ENCODE peak calls at places on chromosomes 13 and 19, in six cellular contexts. One of them, this sample, is unnamed.

GRCh38 chr19:31674503-31675186 is 325.4 kb upstream of the TSHZ3 start:
- DNase-seq in iris pigment epithelial cell: no peak
- DNase-seq in HFF-Myc: no peak
- DNase-seq in CD4-positive, alpha-beta T cell: no peak
- DNase-seq in activated CD8-positive, alpha-beta T cell treated with anti-CD3 and anti-CD28 coated beads for 36 hours: no peak
- DNase-seq in colonic mucosa: no peak
- DNase-seq in this sample: no peak

GRCh38 chr13:37065893-37066526 is 6.5 kb upstream of the SUPT20H start:
- DNase-seq in iris pigment epithelial cell: no peak
- DNase-seq in HFF-Myc: no peak
- DNase-seq in CD4-positive, alpha-beta T cell: no peak
- DNase-seq in activated CD8-positive, alpha-beta T cell treated with anti-CD3 and anti-CD28 coated beads for 36 hours: no peak
- DNase-seq in colonic mucosa: no peak
- DNase-seq in this sample: no peak

GRCh38 chr19:28449803-28450202 is 763.1 kb downstream of the UQCRFS1 start:
- DNase-seq in iris pigment epithelial cell: no peak
- DNase-seq in HFF-Myc: no peak
- DNase-seq in CD4-positive, alpha-beta T cell: no peak
- DNase-seq in activated CD8-positive, alpha-beta T cell treated with anti-CD3 and anti-CD28 coated beads for 36 hours: no peak
- DNase-seq in colonic mucosa: no peak
- DNase-seq in this sample: no peak

GRCh38 chr13:78700121-78700910 is 41.4 kb upstream of the OBI1 start:
- DNase-seq in iris pigment epithelial cell: peak; percentile 85
- DNase-seq in HFF-Myc: no peak
- DNase-seq in CD4-positive, alpha-beta T cell: no peak
- DNase-seq in activated CD8-positive, alpha-beta T cell treated with anti-CD3 and anti-CD28 coated beads for 36 hours: no peak
- DNase-seq in colonic mucosa: no peak
- DNase-seq in this sample: no peak

GRCh38 chr19:43572172-43572588 is 3.1 kb downstream of the XRCC1 start:
- DNase-seq in iris pigment epithelial cell: no peak
- DNase-seq in HFF-Myc: no peak
- DNase-seq in CD4-positive, alpha-beta T cell: no peak
- DNase-seq in activated CD8-positive, alpha-beta T cell treated with anti-CD3 and anti-CD28 coated beads for 36 hours: no peak
- DNase-seq in colonic mucosa: no peak
- DNase-seq in this sample: no peak

GRCh38 chr13:36915106-36915505 is 4.9 kb downstream of the SMAD9 start:
- DNase-seq in iris pigment epithelial cell: no peak
- DNase-seq in HFF-Myc: no peak
- DNase-seq in CD4-positive, alpha-beta T cell: no peak
- DNase-seq in activated CD8-positive, alpha-beta T cell treated with anti-CD3 and anti-CD28 coated beads for 36 hours: no peak
- DNase-seq in colonic mucosa: no peak
- DNase-seq in this sample: no peak

GRCh38 chr13:41588899-41589298 is 131.5 kb downstream of the RGCC start:
- DNase-seq in iris pigment epithelial cell: peak; percentile 94
- DNase-seq in HFF-Myc: peak; percentile 85
- DNase-seq in CD4-positive, alpha-beta T cell: no peak
- DNase-seq in activated CD8-positive, alpha-beta T cell treated with anti-CD3 and anti-CD28 coated beads for 36 hours: peak; percentile 46
- DNase-seq in colonic mucosa: no peak
- DNase-seq in this sample: no peak

GRCh38 chr13:103039183-103039582 is 27.0 kb downstream of the SLC10A2 start:
- DNase-seq in iris pigment epithelial cell: no peak
- DNase-seq in HFF-Myc: no peak
- DNase-seq in CD4-positive, alpha-beta T cell: no peak
- DNase-seq in activated CD8-positive, alpha-beta T cell treated with anti-CD3 and anti-CD28 coated beads for 36 hours: no peak
- DNase-seq in colonic mucosa: no peak
- DNase-seq in this sample: no peak

GRCh38 chr19:14901675-14902260 is 15.8 kb upstream of the OR7A17 start:
- DNase-seq in iris pigment epithelial cell: peak; percentile 8
- DNase-seq in HFF-Myc: no peak
- DNase-seq in CD4-positive, alpha-beta T cell: no peak
- DNase-seq in activated CD8-positive, alpha-beta T cell treated with anti-CD3 and anti-CD28 coated beads for 36 hours: no peak
- DNase-seq in colonic mucosa: no peak
- DNase-seq in this sample: no peak

GRCh38 chr13:74243637-74244526 is 109.7 kb upstream of the KLF12 start:
- DNase-seq in iris pigment epithelial cell: peak; percentile 67
- DNase-seq in HFF-Myc: no peak
- DNase-seq in CD4-positive, alpha-beta T cell: no peak
- DNase-seq in activated CD8-positive, alpha-beta T cell treated with anti-CD3 and anti-CD28 coated beads for 36 hours: no peak
- DNase-seq in colonic mucosa: no peak
- DNase-seq in this sample: no peak

GRCh38 chr19:38686530-38686888 is 39.1 kb downstream of the ACTN4 start:
- DNase-seq in iris pigment epithelial cell: no peak
- DNase-seq in HFF-Myc: no peak
- DNase-seq in CD4-positive, alpha-beta T cell: no peak
- DNase-seq in activated CD8-positive, alpha-beta T cell treated with anti-CD3 and anti-CD28 coated beads for 36 hours: peak; percentile 61
- DNase-seq in colonic mucosa: no peak
- DNase-seq in this sample: no peak

GRCh38 chr13:113596321-113597200 is 12.0 kb downstream of the TFDP1 start:
- DNase-seq in iris pigment epithelial cell: no peak
- DNase-seq in HFF-Myc: no peak
- DNase-seq in CD4-positive, alpha-beta T cell: no peak
- DNase-seq in activated CD8-positive, alpha-beta T cell treated with anti-CD3 and anti-CD28 coated beads for 36 hours: no peak
- DNase-seq in colonic mucosa: no peak
- DNase-seq in this sample: no peak

GRCh38 chr13:68257111-68257842 is 1027.1 kb upstream of the PCDH9 start:
- DNase-seq in iris pigment epithelial cell: peak; percentile 8
- DNase-seq in HFF-Myc: no peak
- DNase-seq in CD4-positive, alpha-beta T cell: no peak
- DNase-seq in activated CD8-positive, alpha-beta T cell treated with anti-CD3 and anti-CD28 coated beads for 36 hours: no peak
- DNase-seq in colonic mucosa: no peak
- DNase-seq in this sample: no peak

GRCh38 chr13:101579291-101579802 is 126.9 kb downstream of the ITGBL1 start:
- DNase-seq in iris pigment epithelial cell: peak; percentile 80
- DNase-seq in HFF-Myc: no peak
- DNase-seq in CD4-positive, alpha-beta T cell: no peak
- DNase-seq in activated CD8-positive, alpha-beta T cell treated with anti-CD3 and anti-CD28 coated beads for 36 hours: no peak
- DNase-seq in colonic mucosa: no peak
- DNase-seq in this sample: no peak

GRCh38 chr13:45847554-45848224 is 3.9 kb downstream of the SIAH3 start:
- DNase-seq in iris pigment epithelial cell: peak; percentile 51
- DNase-seq in HFF-Myc: no peak
- DNase-seq in CD4-positive, alpha-beta T cell: peak; percentile 58
- DNase-seq in activated CD8-positive, alpha-beta T cell treated with anti-CD3 and anti-CD28 coated beads for 36 hours: peak; percentile 43
- DNase-seq in colonic mucosa: no peak
- DNase-seq in this sample: peak; percentile 16

GRCh38 chr13:42280537-42280936 is 8.6 kb downstream of the AKAP11 start:
- DNase-seq in iris pigment epithelial cell: no peak
- DNase-seq in HFF-Myc: no peak
- DNase-seq in CD4-positive, alpha-beta T cell: no peak
- DNase-seq in activated CD8-positive, alpha-beta T cell treated with anti-CD3 and anti-CD28 coated beads for 36 hours: no peak
- DNase-seq in colonic mucosa: no peak
- DNase-seq in this sample: no peak

GRCh38 chr13:26707122-26708006 is 53.2 kb downstream of the GPR12 start:
- DNase-seq in iris pigment epithelial cell: peak; percentile 69
- DNase-seq in HFF-Myc: peak; percentile 5
- DNase-seq in CD4-positive, alpha-beta T cell: peak; percentile 9
- DNase-seq in activated CD8-positive, alpha-beta T cell treated with anti-CD3 and anti-CD28 coated beads for 36 hours: peak; percentile 69
- DNase-seq in colonic mucosa: no peak
- DNase-seq in this sample: peak; percentile 42

GRCh38 chr19:11324079-11324661 is 15.3 kb downstream of the RAB3D start:
- DNase-seq in iris pigment epithelial cell: peak; percentile 98
- DNase-seq in HFF-Myc: peak; percentile 79
- DNase-seq in CD4-positive, alpha-beta T cell: peak; percentile 7
- DNase-seq in activated CD8-positive, alpha-beta T cell treated with anti-CD3 and anti-CD28 coated beads for 36 hours: peak; percentile 74
- DNase-seq in colonic mucosa: peak; percentile 88
- DNase-seq in this sample: no peak

GRCh38 chr19:38264486-38265212 is at the start of gene SPINT2:
- DNase-seq in iris pigment epithelial cell: no peak
- DNase-seq in HFF-Myc: no peak
- DNase-seq in CD4-positive, alpha-beta T cell: no peak
- DNase-seq in activated CD8-positive, alpha-beta T cell treated with anti-CD3 and anti-CD28 coated beads for 36 hours: peak; percentile 68
- DNase-seq in colonic mucosa: no peak
- DNase-seq in this sample: no peak

GRCh38 chr13:98293570-98294142 is 116.6 kb upstream of the RNF113B start:
- DNase-seq in iris pigment epithelial cell: peak; percentile 33
- DNase-seq in HFF-Myc: no peak
- DNase-seq in CD4-positive, alpha-beta T cell: no peak
- DNase-seq in activated CD8-positive, alpha-beta T cell treated with anti-CD3 and anti-CD28 coated beads for 36 hours: no peak
- DNase-seq in colonic mucosa: no peak
- DNase-seq in this sample: no peak

GRCh38 chr19:13023666-13024065 is 28.4 kb downstream of the NFIX start:
- DNase-seq in iris pigment epithelial cell: no peak
- DNase-seq in HFF-Myc: no peak
- DNase-seq in CD4-positive, alpha-beta T cell: no peak
- DNase-seq in activated CD8-positive, alpha-beta T cell treated with anti-CD3 and anti-CD28 coated beads for 36 hours: no peak
- DNase-seq in colonic mucosa: no peak
- DNase-seq in this sample: no peak

GRCh38 chr19:19215792-19216191 is 4.0 kb downstream of the NCAN start:
- DNase-seq in iris pigment epithelial cell: no peak
- DNase-seq in HFF-Myc: no peak
- DNase-seq in CD4-positive, alpha-beta T cell: no peak
- DNase-seq in activated CD8-positive, alpha-beta T cell treated with anti-CD3 and anti-CD28 coated beads for 36 hours: no peak
- DNase-seq in colonic mucosa: no peak
- DNase-seq in this sample: no peak

GRCh38 chr19:17859533-17860330 is at the start of gene RPL18A:
- DNase-seq in iris pigment epithelial cell: peak; percentile 100
- DNase-seq in HFF-Myc: peak; percentile 99
- DNase-seq in CD4-positive, alpha-beta T cell: peak; percentile 98
- DNase-seq in activated CD8-positive, alpha-beta T cell treated with anti-CD3 and anti-CD28 coated beads for 36 hours: peak; percentile 99
- DNase-seq in colonic mucosa: peak; percentile 98
- DNase-seq in this sample: peak; percentile 98

GRCh38 chr19:12788682-12789097 is 2.6 kb upstream of the JUNB start:
- DNase-seq in iris pigment epithelial cell: peak; percentile 78
- DNase-seq in HFF-Myc: no peak
- DNase-seq in CD4-positive, alpha-beta T cell: no peak
- DNase-seq in activated CD8-positive, alpha-beta T cell treated with anti-CD3 and anti-CD28 coated beads for 36 hours: peak; percentile 80
- DNase-seq in colonic mucosa: peak; percentile 93
- DNase-seq in this sample: peak; percentile 53

GRCh38 chr13:42548731-42549554 is 25.0 kb upstream of the TNFSF11 start:
- DNase-seq in iris pigment epithelial cell: peak; percentile 85
- DNase-seq in HFF-Myc: no peak
- DNase-seq in CD4-positive, alpha-beta T cell: no peak
- DNase-seq in activated CD8-positive, alpha-beta T cell treated with anti-CD3 and anti-CD28 coated beads for 36 hours: peak; percentile 6
- DNase-seq in colonic mucosa: no peak
- DNase-seq in this sample: no peak

GRCh38 chr13:50410921-50411712 is 395.9 kb downstream of the KCNRG start:
- DNase-seq in iris pigment epithelial cell: peak; percentile 84
- DNase-seq in HFF-Myc: peak; percentile 63
- DNase-seq in CD4-positive, alpha-beta T cell: no peak
- DNase-seq in activated CD8-positive, alpha-beta T cell treated with anti-CD3 and anti-CD28 coated beads for 36 hours: peak; percentile 22
- DNase-seq in colonic mucosa: no peak
- DNase-seq in this sample: no peak

GRCh38 chr19:5534787-5535586 is 32.8 kb downstream of the TINCR start:
- DNase-seq in iris pigment epithelial cell: no peak
- DNase-seq in HFF-Myc: no peak
- DNase-seq in CD4-positive, alpha-beta T cell: no peak
- DNase-seq in activated CD8-positive, alpha-beta T cell treated with anti-CD3 and anti-CD28 coated beads for 36 hours: peak; percentile 27
- DNase-seq in colonic mucosa: no peak
- DNase-seq in this sample: no peak

This sample was measured in T-helper 2 cell.